ENCODE peak calls at places on chromosome 3, in four cellular contexts. G, Z, P and Y are unnamed samples.

GRCh38 chr3:128922804-128923459 is 43.5 kb downstream of the ACAD9 start:
- DNase-seq in G (no peak), Z (no peak), P (peak; percentile 35), Y (no peak)

GRCh38 chr3:115986555-115987207 is 363.4 kb downstream of the GAP43 start:
- DNase-seq in G (peak; percentile 15), Z (no peak), P (no peak), Y (peak; percentile 10)

GRCh38 chr3:139653582-139653981 is 24.2 kb downstream of the NMNAT3 start:
- DNase-seq in G (no peak), Z (no peak), P (no peak), Y (no peak)

GRCh38 chr3:99638244-99638948 is at the start of gene COL8A1:
- DNase-seq in G (peak; percentile 28), Z (no peak), P (no peak), Y (no peak)

GRCh38 chr3:64501298-64501906 is 186.4 kb downstream of the ADAMTS9 start:
- DNase-seq in G (no peak), Z (no peak), P (no peak), Y (no peak)

GRCh38 chr3:196654691-196655090 is 15.2 kb downstream of the NRROS start:
- DNase-seq in G (no peak), Z (no peak), P (no peak), Y (no peak)

GRCh38 chr3:17039579-17039978 is 154.8 kb downstream of the PLCL2 start:
- DNase-seq in G (no peak), Z (peak; percentile 72), P (no peak), Y (peak; percentile 28)

GRCh38 chr3:29412117-29412516 is 131.2 kb downstream of the RBMS3 start:
- DNase-seq in G (no peak), Z (no peak), P (no peak), Y (no peak)

GRCh38 chr3:12553921-12554391 is 2.9 kb upstream of the MKRN2 start:
- DNase-seq in G (no peak), Z (peak; percentile 20), P (no peak), Y (peak; percentile 32)

GRCh38 chr3:112973325-112974177 is 1.4 kb downstream of the CD200R1 start:
- DNase-seq in G (no peak), Z (no peak), P (peak; percentile 32), Y (no peak)

GRCh38 chr3:126149256-126149902 is 31.0 kb downstream of the ALDH1L1 start:
- DNase-seq in G (no peak), Z (no peak), P (no peak), Y (no peak)

GRCh38 chr3:195555110-195555509 is 12.0 kb upstream of the PPP1R2 start:
- DNase-seq in G (no peak), Z (no peak), P (no peak), Y (no peak)

GRCh38 chr3:20258371-20258770 is 72.4 kb upstream of the SGO1 start:
- DNase-seq in G (no peak), Z (no peak), P (no peak), Y (no peak)

GRCh38 chr3:124786491-124787241 is 56.4 kb downstream of the UMPS start:
- DNase-seq in G (no peak), Z (peak; percentile 35), P (no peak), Y (no peak)

GRCh38 chr3:45794177-45794560 is 2.2 kb downstream of the SLC6A20 start:
- DNase-seq in G (no peak), Z (no peak), P (no peak), Y (no peak)

GRCh38 chr3:45087155-45087554 is 59.0 kb downstream of the CDCP1 start:
- DNase-seq in G (no peak), Z (no peak), P (no peak), Y (no peak)

GRCh38 chr3:158847466-158847849 is 45.6 kb downstream of the MFSD1 start:
- DNase-seq in G (no peak), Z (no peak), P (no peak), Y (no peak)

GRCh38 chr3:5092018-5092417 is 30.1 kb upstream of the ARL8B start:
- DNase-seq in G (no peak), Z (no peak), P (no peak), Y (no peak)

GRCh38 chr3:38404286-38404685 is 49.4 kb upstream of the ACVR2B start:
- DNase-seq in G (no peak), Z (no peak), P (no peak), Y (no peak)

GRCh38 chr3:59927061-59927460 is 877.2 kb upstream of the CFAP20DC start:
- DNase-seq in G (no peak), Z (no peak), P (no peak), Y (no peak)

GRCh38 chr3:172568713-172569112 is 45.5 kb upstream of the TNFSF10 start:
- DNase-seq in G (no peak), Z (no peak), P (no peak), Y (no peak)

GRCh38 chr3:11910971-11911531 is 64.4 kb upstream of the TAMM41 start:
- DNase-seq in G (no peak), Z (no peak), P (no peak), Y (no peak)

GRCh38 chr3:63030666-63031065 is 155.4 kb upstream of the CADPS start:
- DNase-seq in G (no peak), Z (no peak), P (no peak), Y (no peak)

GRCh38 chr3:32757618-32758374 is 60.0 kb upstream of the TRIM71 start:
- DNase-seq in G (no peak), Z (no peak), P (no peak), Y (no peak)

GRCh38 chr3:179196098-179196497 is 47.9 kb downstream of the PIK3CA start:
- DNase-seq in G (no peak), Z (peak; percentile 51), P (no peak), Y (no peak)

GRCh38 chr3:188416041-188416440 is 262.1 kb downstream of the LPP start:
- DNase-seq in G (no peak), Z (no peak), P (no peak), Y (no peak)

GRCh38 chr3:63508305-63508704 is 144.2 kb upstream of the SNTN start:
- DNase-seq in G (no peak), Z (no peak), P (no peak), Y (no peak)

GRCh38 chr3:165196577-165197561 is 685 bp upstream of the SLITRK3 start:
- DNase-seq in G (peak; percentile 33), Z (no peak), P (no peak), Y (no peak)